ENCODE peak calls at places on chromosome 13, in five cellular contexts. A, E, O, D and P are unnamed samples.

GRCh38 chr13:59483441-59484116 is 680.1 kb downstream of the DIAPH3 start:
- DNase-seq in D (no peak), A (no peak), O (no peak), E (peak), P (peak)

GRCh38 chr13:105144936-105145335 is 1390.5 kb downstream of the EFNB2 start:
- DNase-seq in A (no peak), D (no peak), E (no peak), O (no peak), P (no peak)

GRCh38 chr13:113220877-113221276 is 11.5 kb downstream of the CUL4A start:
- DNase-seq in E (peak), A (peak), D (no peak), O (no peak), P (no peak)

GRCh38 chr13:102944821-102945220 is 99.0 kb downstream of the ERCC5 start:
- DNase-seq in E (no peak), D (no peak), O (no peak), A (no peak), P (no peak)

GRCh38 chr13:27203854-27204253 is 32.2 kb upstream of the USP12 start:
- DNase-seq in A (peak), E (no peak), D (no peak), O (no peak), P (peak)

GRCh38 chr13:83532809-83533208 is 349.5 kb downstream of the SLITRK1 start:
- DNase-seq in E (no peak), O (no peak), D (no peak), A (no peak), P (no peak)

GRCh38 chr13:45296259-45296658 is 44.7 kb downstream of the TPT1 start:
- DNase-seq in O (no peak), E (no peak), A (no peak), D (no peak), P (peak)

GRCh38 chr13:77698211-77699058 is 948 bp downstream of the SLAIN1 start:
- DNase-seq in A (no peak), D (no peak), E (peak), O (peak), P (no peak)

GRCh38 chr13:95298971-95299627 is 2.2 kb downstream of the ABCC4 start:
- DNase-seq in D (no peak), E (no peak), O (no peak), A (peak), P (peak)

DNA sequence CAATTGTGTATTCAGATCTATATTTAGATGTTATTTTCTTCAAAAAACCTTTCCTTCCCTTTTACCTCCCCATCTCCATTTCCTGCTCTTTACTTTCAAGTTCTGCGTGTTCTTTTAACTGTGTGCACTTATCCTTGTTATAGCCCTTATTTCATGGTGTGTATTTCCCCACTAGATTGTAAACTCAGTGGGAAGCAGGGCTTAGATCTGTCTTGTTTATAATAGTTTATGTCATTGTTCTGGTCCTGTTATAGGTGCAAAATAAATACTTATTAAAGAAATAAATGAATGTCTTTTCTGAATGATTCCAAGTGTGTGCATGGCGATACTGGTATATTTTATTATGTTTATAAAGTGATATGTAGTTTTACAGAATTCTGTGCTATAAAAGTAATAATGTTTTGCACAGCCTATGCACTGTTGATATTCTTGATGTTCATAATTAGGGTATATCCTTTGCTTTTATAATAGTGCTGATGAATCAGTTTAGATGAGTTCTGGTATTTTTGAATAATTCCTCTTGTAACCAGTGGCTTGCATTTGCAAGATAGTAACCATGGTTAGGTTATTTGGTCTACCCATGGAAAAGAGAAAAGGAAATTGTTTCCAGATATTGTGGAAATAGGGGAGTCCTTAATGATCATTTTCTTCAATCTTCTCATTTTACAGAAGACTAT is 12.1 kb downstream of the NDFIP2 start:
- DNase-seq in O (no peak), E (no peak), D (no peak), A (no peak), P (no peak)
- H3K4me3 ChIP-seq in O (no peak), E (no peak), D (no peak), A (no peak), P (no peak)

GRCh38 chr13:111526922-111527321 is 206.5 kb downstream of the TEX29 start:
- DNase-seq in O (no peak), A (no peak), D (no peak), E (no peak), P (no peak)
- TF ChIP-seq RCOR1 in O (no peak), A (no peak), D (no peak), E (no peak), P (no peak)

GRCh38 chr13:51848674-51849073 is 3.7 kb upstream of the TMEM272 start:
- DNase-seq in A (no peak), O (no peak), E (no peak), D (no peak), P (peak)

GRCh38 chr13:51846756-51847155 is 1.8 kb upstream of the TMEM272 start:
- DNase-seq in D (no peak), E (no peak), A (no peak), O (no peak), P (peak)

GRCh38 chr13:51844862-51845573 is at the start of gene TMEM272:
- DNase-seq in D (no peak), A (peak), E (peak), O (peak), P (peak)

GRCh38 chr13:51843529-51843928 is 1.4 kb downstream of the TMEM272 start:
- DNase-seq in D (no peak), E (no peak), A (no peak), O (no peak), P (no peak)

GRCh38 chr13:51845574-51846318 is 769 bp upstream of the TMEM272 start:
- DNase-seq in A (no peak), O (no peak), E (no peak), D (no peak), P (no peak)
- H3K4me3 ChIP-seq in A (peak), O (no peak), E (no peak), D (no peak), P (no peak)

GRCh38 chr13:80337011-80337688 is 3.8 kb downstream of the SPRY2 start:
- DNase-seq in A (no peak), D (no peak), O (no peak), E (peak), P (no peak)
- TF ChIP-seq RCOR1 in A (no peak), D (no peak), O (no peak), E (no peak), P (no peak)

GRCh38 chr13:110045202-110045601 is 258.8 kb upstream of the IRS2 start:
- DNase-seq in E (no peak), D (no peak), A (no peak), O (no peak), P (no peak)

GRCh38 chr13:110047511-110047910 is 259.4 kb downstream of the COL4A1 start:
- DNase-seq in E (peak), D (no peak), A (no peak), O (no peak), P (peak)

GRCh38 chr13:110045919-110046318 is 259.5 kb upstream of the IRS2 start:
- DNase-seq in D (no peak), E (no peak), O (no peak), A (no peak), P (no peak)

GRCh38 chr13:110042253-110042652 is 255.9 kb upstream of the IRS2 start:
- DNase-seq in D (no peak), A (no peak), O (no peak), E (no peak), P (peak)

GRCh38 chr13:110044521-110045200 is 258.3 kb upstream of the IRS2 start:
- DNase-seq in D (no peak), E (peak), A (no peak), O (no peak), P (peak)
- H3K4me3 ChIP-seq in D (no peak), E (no peak), A (no peak), O (no peak), P (no peak)

GRCh38 chr13:24713022-24713421 is 32.8 kb downstream of the ATP12A start:
- DNase-seq in A (no peak), D (no peak), O (no peak), E (no peak), P (no peak)

GRCh38 chr13:24706886-24707585 is 26.8 kb downstream of the ATP12A start:
- DNase-seq in O (no peak), A (no peak), E (no peak), D (no peak), P (no peak)

GRCh38 chr13:24709186-24709913 is 29.1 kb downstream of the ATP12A start:
- DNase-seq in E (no peak), A (no peak), O (no peak), D (no peak), P (no peak)
- TF ChIP-seq RCOR1 in E (no peak), A (no peak), O (no peak), D (no peak), P (no peak)

GRCh38 chr13:46529509-46529908 is 23.5 kb upstream of the LRCH1 start:
- DNase-seq in E (no peak), O (no peak), D (no peak), A (no peak), P (no peak)

GRCh38 chr13:46527237-46527636 is 25.7 kb upstream of the LRCH1 start:
- DNase-seq in D (no peak), A (peak), O (no peak), E (no peak), P (no peak)

GRCh38 chr13:46531953-46532352 is 21.0 kb upstream of the LRCH1 start:
- DNase-seq in E (no peak), O (no peak), D (no peak), A (peak), P (no peak)

GRCh38 chr13:46526763-46527162 is 26.2 kb upstream of the LRCH1 start:
- DNase-seq in D (peak), O (no peak), E (no peak), A (no peak), P (no peak)

GRCh38 chr13:46530084-46530935 is 22.7 kb upstream of the LRCH1 start:
- DNase-seq in D (no peak), A (peak), O (no peak), E (no peak), P (peak)
- H3K4me3 ChIP-seq in D (no peak), A (no peak), O (no peak), E (no peak), P (no peak)

DNA sequence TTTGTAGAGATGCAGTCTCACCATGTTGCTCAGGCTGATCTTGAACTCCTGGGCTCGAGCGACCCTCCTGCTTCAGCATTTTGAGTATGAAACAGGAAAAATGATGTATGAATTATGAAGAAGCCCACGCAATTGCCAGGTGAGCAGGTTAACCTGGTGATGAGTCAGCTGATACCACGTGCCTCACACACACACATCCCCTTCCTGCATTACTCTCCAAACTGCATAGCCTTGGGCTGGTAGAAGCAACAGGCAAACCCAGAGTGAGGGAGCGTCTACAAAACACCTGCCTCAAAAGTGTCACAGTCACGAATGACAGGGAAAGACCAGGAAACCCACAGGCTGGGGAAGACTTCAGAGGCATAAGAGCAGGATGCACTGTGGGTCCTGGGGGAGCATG is 192.8 kb upstream of the IRS2 start:
- DNase-seq in A (no peak), E (no peak), D (no peak), O (no peak), P (no peak)
- TF ChIP-seq RCOR1 in A (no peak), E (no peak), D (no peak), O (no peak), P (no peak)